ENCODE peak calls at places on chromosomes 12 and 14, in ten cellular contexts. One of them, this sample, is unnamed.

GRCh38 chr14:91470216-91470615 is 39.9 kb downstream of the PPP4R3A start:
- DNase-seq in colonic mucosa: no peak
- DNase-seq in left lung: no peak
- DNase-seq in tibial nerve: no peak
- DNase-seq in AG09309: no peak
- DNase-seq in natural killer cell: no peak
- DNase-seq in H1: no peak
- DNase-seq in K562: no peak
- DNase-seq in fibroblast of the aortic adventitia: no peak
- DNase-seq in cardiac fibroblast: no peak
- DNase-seq in this sample: no peak

GRCh38 chr12:52032431-52032796 is 18.8 kb upstream of the NR4A1 start:
- DNase-seq in colonic mucosa: peak; percentile 75
- DNase-seq in left lung: no peak
- DNase-seq in tibial nerve: peak; percentile 95
- DNase-seq in AG09309: no peak
- DNase-seq in natural killer cell: no peak
- DNase-seq in H1: no peak
- DNase-seq in K562: no peak
- DNase-seq in fibroblast of the aortic adventitia: peak; percentile 88
- DNase-seq in cardiac fibroblast: peak; percentile 78
- DNase-seq in this sample: no peak

GRCh38 chr14:103302966-103303365 is 31.1 kb upstream of the EIF5 start:
- DNase-seq in colonic mucosa: no peak
- DNase-seq in left lung: no peak
- DNase-seq in tibial nerve: no peak
- DNase-seq in AG09309: no peak
- DNase-seq in natural killer cell: no peak
- DNase-seq in H1: no peak
- DNase-seq in K562: no peak
- DNase-seq in fibroblast of the aortic adventitia: peak; percentile 71
- DNase-seq in cardiac fibroblast: peak; percentile 36
- DNase-seq in this sample: no peak

GRCh38 chr12:113757223-113758002 is 208.7 kb downstream of the RBM19 start:
- DNase-seq in colonic mucosa: no peak
- DNase-seq in left lung: no peak
- DNase-seq in tibial nerve: no peak
- DNase-seq in AG09309: no peak
- DNase-seq in natural killer cell: no peak
- DNase-seq in H1: no peak
- DNase-seq in K562: no peak
- DNase-seq in fibroblast of the aortic adventitia: no peak
- DNase-seq in cardiac fibroblast: no peak
- DNase-seq in this sample: no peak

GRCh38 chr14:59103396-59103795 is 85.1 kb upstream of the DAAM1 start:
- DNase-seq in colonic mucosa: no peak
- DNase-seq in left lung: no peak
- DNase-seq in tibial nerve: no peak
- DNase-seq in AG09309: no peak
- DNase-seq in natural killer cell: no peak
- DNase-seq in H1: no peak
- DNase-seq in K562: no peak
- DNase-seq in fibroblast of the aortic adventitia: peak; percentile 59
- DNase-seq in cardiac fibroblast: peak; percentile 57
- DNase-seq in this sample: no peak

GRCh38 chr12:46493352-46494209 is 121.0 kb upstream of the SLC38A2 start:
- DNase-seq in colonic mucosa: no peak
- DNase-seq in left lung: no peak
- DNase-seq in tibial nerve: no peak
- DNase-seq in AG09309: no peak
- DNase-seq in natural killer cell: no peak
- DNase-seq in H1: no peak
- DNase-seq in K562: no peak
- DNase-seq in fibroblast of the aortic adventitia: no peak
- DNase-seq in cardiac fibroblast: peak; percentile 55
- DNase-seq in this sample: no peak

GRCh38 chr14:68621400-68622365 is 171.2 kb downstream of the ZFP36L1 start:
- DNase-seq in colonic mucosa: peak; percentile 22
- DNase-seq in left lung: no peak
- DNase-seq in tibial nerve: peak; percentile 29
- DNase-seq in AG09309: no peak
- DNase-seq in natural killer cell: no peak
- DNase-seq in H1: peak; percentile 16
- DNase-seq in K562: no peak
- DNase-seq in fibroblast of the aortic adventitia: peak; percentile 80
- DNase-seq in cardiac fibroblast: peak; percentile 81
- DNase-seq in this sample: no peak

GRCh38 chr12:92503029-92503931 is 199.5 kb upstream of the PLEKHG7 start:
- DNase-seq in colonic mucosa: no peak
- DNase-seq in left lung: no peak
- DNase-seq in tibial nerve: no peak
- DNase-seq in AG09309: no peak
- DNase-seq in natural killer cell: no peak
- DNase-seq in H1: no peak
- DNase-seq in K562: no peak
- DNase-seq in fibroblast of the aortic adventitia: no peak
- DNase-seq in cardiac fibroblast: peak; percentile 8
- DNase-seq in this sample: no peak

GRCh38 chr12:107448198-107448597 is 237.4 kb upstream of the PWP1 start:
- DNase-seq in colonic mucosa: no peak
- DNase-seq in left lung: no peak
- DNase-seq in tibial nerve: no peak
- DNase-seq in AG09309: no peak
- DNase-seq in natural killer cell: no peak
- DNase-seq in H1: peak; percentile 76
- DNase-seq in K562: peak; percentile 20
- DNase-seq in fibroblast of the aortic adventitia: peak; percentile 36
- DNase-seq in cardiac fibroblast: peak; percentile 50
- DNase-seq in this sample: no peak

GRCh38 chr12:2669560-2669959 is 125.2 kb upstream of the FKBP4 start:
- DNase-seq in colonic mucosa: no peak
- DNase-seq in left lung: no peak
- DNase-seq in tibial nerve: no peak
- DNase-seq in AG09309: no peak
- DNase-seq in natural killer cell: no peak
- DNase-seq in H1: no peak
- DNase-seq in K562: no peak
- DNase-seq in fibroblast of the aortic adventitia: no peak
- DNase-seq in cardiac fibroblast: no peak
- DNase-seq in this sample: no peak

GRCh38 chr12:121022713-121023112 is 6.4 kb upstream of the C12orf43 start:
- DNase-seq in colonic mucosa: no peak
- DNase-seq in left lung: no peak
- DNase-seq in tibial nerve: no peak
- DNase-seq in AG09309: no peak
- DNase-seq in natural killer cell: no peak
- DNase-seq in H1: no peak
- DNase-seq in K562: no peak
- DNase-seq in fibroblast of the aortic adventitia: no peak
- DNase-seq in cardiac fibroblast: no peak
- DNase-seq in this sample: no peak

GRCh38 chr12:121023799-121024198 is 7.5 kb upstream of the C12orf43 start:
- DNase-seq in colonic mucosa: no peak
- DNase-seq in left lung: no peak
- DNase-seq in tibial nerve: no peak
- DNase-seq in AG09309: no peak
- DNase-seq in natural killer cell: no peak
- DNase-seq in H1: no peak
- DNase-seq in K562: no peak
- DNase-seq in fibroblast of the aortic adventitia: no peak
- DNase-seq in cardiac fibroblast: no peak
- DNase-seq in this sample: no peak

GRCh38 chr12:121025442-121026226 is 9.3 kb upstream of the C12orf43 start:
- DNase-seq in colonic mucosa: peak; percentile 90
- DNase-seq in left lung: no peak
- DNase-seq in tibial nerve: no peak
- DNase-seq in AG09309: no peak
- DNase-seq in natural killer cell: no peak
- DNase-seq in H1: no peak
- DNase-seq in K562: no peak
- DNase-seq in fibroblast of the aortic adventitia: no peak
- DNase-seq in cardiac fibroblast: no peak
- DNase-seq in this sample: no peak

GRCh38 chr12:121030576-121031212 is 8.4 kb downstream of the OASL start:
- DNase-seq in colonic mucosa: no peak
- DNase-seq in left lung: no peak
- DNase-seq in tibial nerve: no peak
- DNase-seq in AG09309: no peak
- DNase-seq in natural killer cell: no peak
- DNase-seq in H1: no peak
- DNase-seq in K562: no peak
- DNase-seq in fibroblast of the aortic adventitia: no peak
- DNase-seq in cardiac fibroblast: no peak
- DNase-seq in this sample: no peak

GRCh38 chr12:121026274-121027045 is 10.2 kb upstream of the C12orf43 start:
- DNase-seq in colonic mucosa: no peak
- DNase-seq in left lung: no peak
- DNase-seq in tibial nerve: no peak
- DNase-seq in AG09309: no peak
- DNase-seq in natural killer cell: no peak
- DNase-seq in H1: no peak
- DNase-seq in K562: peak; percentile 51
- DNase-seq in fibroblast of the aortic adventitia: no peak
- DNase-seq in cardiac fibroblast: no peak
- DNase-seq in this sample: no peak
- TF ChIP-seq CTCF in colonic mucosa: no peak
- TF ChIP-seq CTCF in left lung: no peak
- TF ChIP-seq CTCF in tibial nerve: no peak
- TF ChIP-seq CTCF in AG09309: peak; percentile 22
- TF ChIP-seq CTCF in natural killer cell: no peak
- TF ChIP-seq CTCF in H1: peak; percentile 12
- TF ChIP-seq CTCF in K562: peak; percentile 47
- TF ChIP-seq CTCF in fibroblast of the aortic adventitia: peak; percentile 6
- TF ChIP-seq CTCF in cardiac fibroblast: no peak
- TF ChIP-seq CTCF in this sample: peak; percentile 20

DNA sequence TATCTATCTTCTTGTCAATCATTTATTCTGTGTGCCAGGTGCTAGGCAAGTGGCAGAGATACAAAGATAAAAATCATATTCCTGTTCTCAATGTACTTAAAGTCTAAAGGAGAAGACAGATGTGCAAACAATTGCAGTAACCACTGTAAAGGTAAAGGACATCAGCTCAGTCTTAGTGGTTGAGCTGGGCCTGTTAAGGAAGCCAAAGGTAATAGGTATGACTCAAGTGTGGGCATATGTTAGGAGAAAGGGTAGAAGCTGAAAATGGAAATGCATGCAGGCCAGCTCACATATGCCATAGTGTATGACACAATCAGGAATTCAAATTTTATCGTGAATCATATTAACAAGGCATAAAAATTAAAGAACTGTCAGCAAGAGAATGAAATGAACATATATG is 49.8 kb downstream of the FAR2 start:
- DNase-seq in colonic mucosa: no peak
- DNase-seq in left lung: no peak
- DNase-seq in tibial nerve: no peak
- DNase-seq in AG09309: no peak
- DNase-seq in natural killer cell: no peak
- DNase-seq in H1: no peak
- DNase-seq in K562: no peak
- DNase-seq in fibroblast of the aortic adventitia: no peak
- DNase-seq in cardiac fibroblast: no peak
- DNase-seq in this sample: no peak
- TF ChIP-seq CTCF in colonic mucosa: no peak
- TF ChIP-seq CTCF in left lung: no peak
- TF ChIP-seq CTCF in tibial nerve: no peak
- TF ChIP-seq CTCF in AG09309: no peak
- TF ChIP-seq CTCF in natural killer cell: no peak
- TF ChIP-seq CTCF in H1: no peak
- TF ChIP-seq CTCF in K562: no peak
- TF ChIP-seq CTCF in fibroblast of the aortic adventitia: no peak
- TF ChIP-seq CTCF in cardiac fibroblast: no peak
- TF ChIP-seq CTCF in this sample: no peak

DNA sequence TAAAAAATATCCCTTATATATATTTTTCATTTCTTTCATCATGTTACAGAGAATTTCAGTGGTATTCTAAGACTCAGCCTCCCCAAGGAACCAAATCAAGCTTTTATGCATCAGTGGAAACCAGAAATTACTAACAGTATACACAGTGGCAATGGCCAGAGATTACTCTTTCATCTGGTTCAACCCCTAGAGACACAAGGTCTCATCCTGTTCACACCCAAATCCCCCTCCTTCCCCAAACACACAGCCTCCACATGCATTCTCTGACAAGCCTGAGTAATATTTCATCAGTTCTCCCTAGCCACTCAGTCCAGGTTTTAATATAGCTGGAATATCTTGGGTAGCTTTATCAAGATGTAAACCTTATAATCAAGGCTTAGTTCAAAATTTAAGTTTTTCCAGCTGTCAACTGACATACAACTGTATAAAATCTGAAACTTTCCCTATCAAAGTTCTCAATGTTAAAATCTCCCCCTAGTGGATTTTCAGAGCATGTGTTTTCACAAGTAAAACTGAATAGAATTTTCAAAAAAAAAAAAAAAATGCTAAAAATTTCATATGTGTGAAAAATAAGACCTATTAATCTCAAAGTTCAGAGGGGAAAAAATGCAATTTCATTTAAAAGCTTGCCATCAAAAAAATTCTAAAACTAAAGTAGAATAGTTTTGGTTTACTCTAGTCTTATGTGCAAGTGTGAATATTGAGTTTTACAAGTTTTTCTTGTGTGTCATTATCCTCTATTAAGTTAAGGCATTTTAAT is 10.5 kb upstream of the SSTR1 start:
- DNase-seq in colonic mucosa: no peak
- DNase-seq in left lung: no peak
- DNase-seq in tibial nerve: no peak
- DNase-seq in AG09309: no peak
- DNase-seq in natural killer cell: no peak
- DNase-seq in H1: no peak
- DNase-seq in K562: no peak
- DNase-seq in fibroblast of the aortic adventitia: peak; percentile 4
- DNase-seq in cardiac fibroblast: peak; percentile 28
- DNase-seq in this sample: no peak
- TF ChIP-seq CTCF in colonic mucosa: peak; percentile 58
- TF ChIP-seq CTCF in left lung: peak; percentile 64
- TF ChIP-seq CTCF in tibial nerve: peak; percentile 29
- TF ChIP-seq CTCF in AG09309: peak; percentile 30
- TF ChIP-seq CTCF in natural killer cell: peak; percentile 74
- TF ChIP-seq CTCF in H1: no peak
- TF ChIP-seq CTCF in K562: peak; percentile 18
- TF ChIP-seq CTCF in fibroblast of the aortic adventitia: peak; percentile 49
- TF ChIP-seq CTCF in cardiac fibroblast: peak; percentile 55
- TF ChIP-seq CTCF in this sample: peak; percentile 96

DNA sequence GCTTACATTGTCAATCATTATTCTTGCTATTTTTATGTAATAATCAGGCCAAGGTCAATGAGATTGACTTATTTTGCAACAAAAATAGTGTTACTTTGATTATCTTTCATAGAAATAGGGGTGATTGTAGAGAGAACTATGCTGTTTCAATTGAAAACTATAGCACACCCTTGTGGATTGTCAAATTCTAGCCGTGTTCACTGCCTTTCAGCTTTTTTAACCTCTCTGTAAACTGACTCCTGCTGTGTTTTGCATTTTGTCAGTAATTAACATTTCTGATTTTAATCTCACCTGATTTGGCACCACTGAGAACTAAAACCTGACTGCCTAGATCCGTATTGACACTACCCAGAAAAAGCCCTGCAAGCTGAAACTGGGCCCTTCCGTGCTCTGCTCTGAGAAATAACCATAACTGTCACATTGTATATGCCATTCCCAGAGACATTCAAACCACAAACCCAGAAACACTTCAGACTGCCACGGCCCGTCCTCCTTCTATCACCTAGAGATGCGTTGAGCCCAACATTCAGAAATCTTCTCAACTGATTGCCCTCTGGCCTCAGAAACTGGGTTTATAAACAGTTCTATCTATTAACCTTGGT is 26.6 kb upstream of the ETV6 start:
- DNase-seq in colonic mucosa: no peak
- DNase-seq in left lung: no peak
- DNase-seq in tibial nerve: no peak
- DNase-seq in AG09309: no peak
- DNase-seq in natural killer cell: no peak
- DNase-seq in H1: no peak
- DNase-seq in K562: no peak
- DNase-seq in fibroblast of the aortic adventitia: no peak
- DNase-seq in cardiac fibroblast: no peak
- DNase-seq in this sample: no peak
- TF ChIP-seq CTCF in colonic mucosa: no peak
- TF ChIP-seq CTCF in left lung: no peak
- TF ChIP-seq CTCF in tibial nerve: no peak
- TF ChIP-seq CTCF in AG09309: peak; percentile 17
- TF ChIP-seq CTCF in natural killer cell: no peak
- TF ChIP-seq CTCF in H1: no peak
- TF ChIP-seq CTCF in K562: peak; percentile 33
- TF ChIP-seq CTCF in fibroblast of the aortic adventitia: no peak
- TF ChIP-seq CTCF in cardiac fibroblast: peak; percentile 13
- TF ChIP-seq CTCF in this sample: no peak